ENCODE peak calls at places on chromosomes 2 and 18, in six cellular contexts. One of them, this sample, is unnamed.

GRCh38 chr18:543447-543846 is 36.7 kb upstream of the CETN1 start:
- DNase-seq in tibial nerve: no peak
- DNase-seq in activated CD4-positive, CD25-positive, alpha-beta regulatory T cell: no peak
- DNase-seq in RWPE1: no peak
- DNase-seq in stimulated activated naive CD8-positive, alpha-beta T cell treated with anti-CD3 and anti-CD28 coated beads, Interleukin-15, amount 100 ng/mL, for 72 hours: no peak
- DNase-seq in GM19239: no peak
- DNase-seq in this sample: no peak

GRCh38 chr2:74441690-74442482 is at the start of gene RTKN:
- DNase-seq in tibial nerve: no peak
- DNase-seq in activated CD4-positive, CD25-positive, alpha-beta regulatory T cell: no peak
- DNase-seq in RWPE1: peak
- DNase-seq in stimulated activated naive CD8-positive, alpha-beta T cell treated with anti-CD3 and anti-CD28 coated beads, Interleukin-15, amount 100 ng/mL, for 72 hours: peak
- DNase-seq in GM19239: peak
- DNase-seq in this sample: peak

GRCh38 chr2:200966770-200967169 is 3.3 kb upstream of the ORC2 start:
- DNase-seq in tibial nerve: no peak
- DNase-seq in activated CD4-positive, CD25-positive, alpha-beta regulatory T cell: no peak
- DNase-seq in RWPE1: peak
- DNase-seq in stimulated activated naive CD8-positive, alpha-beta T cell treated with anti-CD3 and anti-CD28 coated beads, Interleukin-15, amount 100 ng/mL, for 72 hours: no peak
- DNase-seq in GM19239: peak
- DNase-seq in this sample: no peak

GRCh38 chr18:77068321-77068841 is 64.2 kb downstream of the MBP start:
- DNase-seq in tibial nerve: no peak
- DNase-seq in activated CD4-positive, CD25-positive, alpha-beta regulatory T cell: no peak
- DNase-seq in RWPE1: no peak
- DNase-seq in stimulated activated naive CD8-positive, alpha-beta T cell treated with anti-CD3 and anti-CD28 coated beads, Interleukin-15, amount 100 ng/mL, for 72 hours: no peak
- DNase-seq in GM19239: no peak
- DNase-seq in this sample: no peak

GRCh38 chr2:20182241-20182931 is 42.5 kb downstream of the SDC1 start:
- DNase-seq in tibial nerve: no peak
- DNase-seq in activated CD4-positive, CD25-positive, alpha-beta regulatory T cell: no peak
- DNase-seq in RWPE1: peak
- DNase-seq in stimulated activated naive CD8-positive, alpha-beta T cell treated with anti-CD3 and anti-CD28 coated beads, Interleukin-15, amount 100 ng/mL, for 72 hours: no peak
- DNase-seq in GM19239: no peak
- DNase-seq in this sample: peak

GRCh38 chr2:88857274-88857741 is 165.8 kb downstream of the RPIA start:
- DNase-seq in tibial nerve: no peak
- DNase-seq in activated CD4-positive, CD25-positive, alpha-beta regulatory T cell: no peak
- DNase-seq in RWPE1: no peak
- DNase-seq in stimulated activated naive CD8-positive, alpha-beta T cell treated with anti-CD3 and anti-CD28 coated beads, Interleukin-15, amount 100 ng/mL, for 72 hours: no peak
- DNase-seq in GM19239: no peak
- DNase-seq in this sample: no peak

GRCh38 chr2:203688798-203689197 is 17.6 kb upstream of the CD28 start:
- DNase-seq in tibial nerve: peak
- DNase-seq in activated CD4-positive, CD25-positive, alpha-beta regulatory T cell: no peak
- DNase-seq in RWPE1: no peak
- DNase-seq in stimulated activated naive CD8-positive, alpha-beta T cell treated with anti-CD3 and anti-CD28 coated beads, Interleukin-15, amount 100 ng/mL, for 72 hours: no peak
- DNase-seq in GM19239: peak
- DNase-seq in this sample: no peak

GRCh38 chr2:86396304-86396785 is 44.8 kb upstream of the KDM3A start:
- DNase-seq in tibial nerve: peak
- DNase-seq in activated CD4-positive, CD25-positive, alpha-beta regulatory T cell: no peak
- DNase-seq in RWPE1: no peak
- DNase-seq in stimulated activated naive CD8-positive, alpha-beta T cell treated with anti-CD3 and anti-CD28 coated beads, Interleukin-15, amount 100 ng/mL, for 72 hours: no peak
- DNase-seq in GM19239: no peak
- DNase-seq in this sample: no peak

GRCh38 chr2:15733867-15734765 is 142.4 kb downstream of the DDX1 start:
- DNase-seq in tibial nerve: no peak
- DNase-seq in activated CD4-positive, CD25-positive, alpha-beta regulatory T cell: no peak
- DNase-seq in RWPE1: no peak
- DNase-seq in stimulated activated naive CD8-positive, alpha-beta T cell treated with anti-CD3 and anti-CD28 coated beads, Interleukin-15, amount 100 ng/mL, for 72 hours: no peak
- DNase-seq in GM19239: no peak
- DNase-seq in this sample: no peak

This sample was measured in breast epithelium.